ENCODE peak calls at places on chromosomes 11 and 22, in ten cellular contexts. Q is hepatocyte; B is CD8-positive, alpha-beta T cell; G is stomach; R is HFF-Myc; X is kidney epithelial cell; V is endothelial cell of umbilical vein; A is HFFc6; E is mesothelial cell of epicardium; S is WTC11. D is an unnamed sample.

GRCh38 chr11:2573240-2574042 is 126.4 kb downstream of the KCNQ1OT1 start:
- DNase-seq in V (no peak), B (no peak), A (no peak), X (no peak), R (no peak), E (no peak), S (peak), Q (no peak), G (no peak), D (no peak)

GRCh38 chr11:67996622-67997459 is 7.1 kb downstream of the UNC93B1 start:
- DNase-seq in X (no peak), B (no peak), R (no peak), Q (peak), V (peak), E (no peak), S (peak), A (no peak), G (peak), D (peak)

GRCh38 chr11:115939104-115939503 is 434.9 kb upstream of the CADM1 start:
- DNase-seq in X (peak), G (no peak), R (no peak), Q (no peak), S (no peak), V (no peak), E (no peak), B (no peak), A (no peak), D (no peak)

GRCh38 chr22:45268167-45268957 is 16.4 kb upstream of the UPK3A start:
- DNase-seq in G (peak), A (no peak), E (peak), X (no peak), V (peak), B (no peak), S (peak), Q (peak), R (no peak), D (no peak)

GRCh38 chr22:37427128-37427710 is at the start of gene ELFN2:
- DNase-seq in V (peak), G (peak), Q (peak), S (peak), R (no peak), X (no peak), B (no peak), A (no peak), E (peak), D (no peak)

GRCh38 chr11:14908214-14908880 is 16.3 kb upstream of the CYP2R1 start:
- DNase-seq in G (no peak), B (no peak), V (peak), S (no peak), E (no peak), R (no peak), Q (peak), A (peak), X (no peak), D (no peak)

GRCh38 chr11:44301856-44302231 is 8.1 kb downstream of the ALX4 start:
- DNase-seq in V (no peak), G (no peak), E (no peak), B (no peak), R (no peak), A (peak), X (no peak), Q (no peak), S (no peak), D (no peak)

GRCh38 chr11:67071420-67072284 is 15.0 kb downstream of the RHOD start:
- DNase-seq in G (peak), R (no peak), Q (peak), V (peak), S (peak), A (no peak), X (no peak), B (peak), E (peak), D (peak)

GRCh38 chr11:95279921-95280861 is 49.2 kb upstream of the SESN3 start:
- DNase-seq in E (no peak), V (no peak), B (no peak), X (no peak), S (peak), Q (peak), G (no peak), A (no peak), R (no peak), D (no peak)

GRCh38 chr22:37604875-37605274 is 3.8 kb upstream of the GGA1 start:
- DNase-seq in Q (no peak), A (no peak), R (no peak), E (no peak), X (no peak), G (no peak), V (no peak), B (no peak), S (no peak), D (no peak)

GRCh38 chr11:70203749-70204465 is 811 bp downstream of the FADD start:
- DNase-seq in A (peak), S (no peak), B (peak), R (peak), Q (peak), V (peak), E (peak), X (peak), G (peak), D (peak)

GRCh38 chr11:19935507-19935906 is 222.9 kb downstream of the NAV2 start:
- DNase-seq in S (peak), B (no peak), Q (no peak), G (no peak), V (peak), A (peak), R (no peak), E (no peak), X (no peak), D (no peak)

GRCh38 chr11:116648229-116649174 is 124.3 kb downstream of the BUD13 start:
- DNase-seq in S (no peak), V (no peak), Q (no peak), R (no peak), B (no peak), A (no peak), G (no peak), X (no peak), E (no peak), D (no peak)

GRCh38 chr11:36447947-36448346 is 62.1 kb downstream of the TRAF6 start:
- DNase-seq in V (no peak), E (peak), A (no peak), S (no peak), G (no peak), B (no peak), R (no peak), Q (no peak), X (no peak), D (no peak)

GRCh38 chr22:38940985-38941384 is 16.4 kb upstream of the APOBEC3A start:
- DNase-seq in X (no peak), R (no peak), A (no peak), B (no peak), E (no peak), G (no peak), S (no peak), V (no peak), Q (no peak), D (no peak)

GRCh38 chr11:16775604-16776283 is 37.3 kb downstream of the C11orf58 start:
- DNase-seq in G (no peak), A (no peak), S (no peak), E (no peak), Q (no peak), X (no peak), B (no peak), R (no peak), V (no peak), D (no peak)

GRCh38 chr11:64998141-64998540 is 1.4 kb upstream of the BATF2 start:
- DNase-seq in Q (no peak), G (no peak), E (no peak), V (no peak), S (no peak), X (no peak), R (no peak), A (no peak), B (no peak), D (no peak)

GRCh38 chr11:94544582-94544831 is 786 bp downstream of the FUT4 start:
- DNase-seq in V (no peak), S (no peak), G (no peak), A (no peak), R (no peak), Q (no peak), X (no peak), B (no peak), E (no peak), D (no peak)

GRCh38 chr22:27866136-27867091 is 52.6 kb downstream of the PITPNB start:
- DNase-seq in X (peak), Q (peak), R (peak), V (peak), S (no peak), B (no peak), E (no peak), A (peak), G (peak), D (no peak)

GRCh38 chr11:75152090-75152489 is 1.2 kb downstream of the SLCO2B1 start:
- DNase-seq in Q (no peak), S (no peak), X (no peak), V (no peak), B (no peak), R (no peak), G (no peak), A (no peak), E (no peak), D (no peak)

GRCh38 chr11:71112454-71112853 is 139.9 kb downstream of the SHANK2 start:
- DNase-seq in S (no peak), V (no peak), A (no peak), E (no peak), X (no peak), R (no peak), B (no peak), Q (no peak), G (no peak), D (no peak)

GRCh38 chr22:35663371-35663770 is 15.1 kb downstream of the APOL6 start:
- DNase-seq in Q (no peak), B (no peak), G (no peak), A (no peak), X (no peak), V (no peak), R (no peak), S (no peak), E (no peak), D (no peak)

GRCh38 chr22:31106651-31107205 is 640 bp downstream of the SELENOM start:
- DNase-seq in B (no peak), X (no peak), R (no peak), S (no peak), E (no peak), V (no peak), Q (no peak), G (no peak), A (no peak), D (no peak)

GRCh38 chr22:36369922-36370781 is 17.6 kb downstream of the MYH9 start:
- DNase-seq in Q (peak), G (peak), B (no peak), R (no peak), E (no peak), V (peak), X (no peak), S (no peak), A (peak), D (peak)

GRCh38 chr22:24006207-24006913 is 1.1 kb upstream of the GSTT4 start:
- DNase-seq in B (no peak), R (no peak), A (no peak), X (no peak), G (no peak), S (no peak), E (no peak), V (no peak), Q (no peak), D (no peak)

GRCh38 chr11:29962243-29962642 is 54.6 kb downstream of the KCNA4 start:
- DNase-seq in B (no peak), V (no peak), S (peak), A (no peak), E (no peak), R (no peak), Q (peak), G (no peak), X (no peak), D (no peak)

GRCh38 chr11:60016881-60017280 is at the start of gene OOSP4B:
- DNase-seq in X (no peak), S (no peak), V (no peak), R (no peak), Q (no peak), B (no peak), G (no peak), E (no peak), A (no peak), D (no peak)

GRCh38 chr11:60756307-60757032 is at the start of gene MS4A15:
- DNase-seq in Q (peak), E (no peak), S (no peak), B (no peak), A (no peak), R (no peak), V (peak), G (no peak), X (no peak), D (no peak)

GRCh38 chr22:36922097-36922608 is 8.7 kb downstream of the CSF2RB start:
- DNase-seq in R (no peak), B (no peak), E (peak), S (no peak), G (no peak), X (peak), Q (peak), V (peak), A (no peak), D (no peak)

GRCh38 chr11:47989779-47990178 is 9.4 kb downstream of the PTPRJ start:
- DNase-seq in X (no peak), V (no peak), A (no peak), S (no peak), G (no peak), R (no peak), E (no peak), Q (no peak), B (no peak), D (no peak)

GRCh38 chr11:116310215-116310614 is 462.6 kb downstream of the BUD13 start:
- DNase-seq in X (peak), A (no peak), E (no peak), R (no peak), Q (peak), V (no peak), S (no peak), B (no peak), G (no peak), D (no peak)

GRCh38 chr11:76513654-76514034 is 68.8 kb downstream of the EMSY start:
- DNase-seq in V (no peak), Q (no peak), S (no peak), E (no peak), G (no peak), X (no peak), A (no peak), B (no peak), R (no peak), D (no peak)

GRCh38 chr11:76515494-76515893 is 70.7 kb downstream of the EMSY start:
- DNase-seq in E (no peak), V (no peak), R (no peak), G (no peak), X (no peak), S (no peak), Q (no peak), B (no peak), A (no peak), D (no peak)

GRCh38 chr11:76510060-76511047 is 65.5 kb downstream of the EMSY start:
- DNase-seq in Q (no peak), G (no peak), B (no peak), R (no peak), S (no peak), V (no peak), E (no peak), A (peak), X (no peak), D (no peak)

DNA sequence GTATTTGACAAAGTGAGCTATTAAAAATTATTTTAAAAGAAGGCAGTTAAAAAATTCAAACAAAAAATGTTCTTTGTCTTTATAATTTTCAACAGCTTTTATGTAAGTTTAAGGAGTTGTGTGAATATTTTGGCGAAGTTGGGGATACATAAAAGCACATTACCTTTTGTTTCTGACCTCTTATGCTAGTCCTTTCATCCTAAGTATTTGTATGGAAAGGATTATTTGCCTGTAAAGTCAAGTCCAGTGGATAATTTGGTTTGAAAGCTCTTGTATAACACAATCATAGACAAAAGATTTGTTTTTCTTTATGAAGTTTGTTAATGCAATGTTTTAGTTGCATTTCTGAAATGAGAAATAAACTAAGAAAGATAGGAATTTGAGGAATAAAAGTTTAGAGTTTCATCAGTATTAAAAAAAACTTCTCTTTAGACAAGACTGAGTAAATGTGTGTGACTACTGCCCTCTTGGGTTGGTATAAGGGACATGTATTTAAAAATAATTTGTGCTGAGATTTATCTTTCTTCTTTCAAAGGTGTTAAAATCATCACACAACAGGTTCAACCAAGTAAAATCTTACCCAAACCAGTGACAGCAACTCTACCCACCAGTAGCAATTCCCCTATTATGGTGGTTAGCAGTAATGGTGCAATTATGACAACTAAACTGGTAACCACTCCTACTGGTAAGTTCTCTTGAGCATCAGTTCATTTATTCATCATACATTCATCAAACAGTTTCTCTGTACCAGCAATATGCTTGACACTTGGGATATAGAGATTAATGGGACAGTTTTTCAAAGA is 68.2 kb downstream of the EMSY start:
- DNase-seq in V (peak), G (no peak), A (peak), B (no peak), Q (peak), R (peak), S (no peak), X (no peak), E (no peak), D (no peak)
- TF ChIP-seq CTCF in V (peak), G (no peak), A (peak), B (peak), Q (peak), R (peak), S (no peak), X (no peak), E (peak), D (no peak)

DNA sequence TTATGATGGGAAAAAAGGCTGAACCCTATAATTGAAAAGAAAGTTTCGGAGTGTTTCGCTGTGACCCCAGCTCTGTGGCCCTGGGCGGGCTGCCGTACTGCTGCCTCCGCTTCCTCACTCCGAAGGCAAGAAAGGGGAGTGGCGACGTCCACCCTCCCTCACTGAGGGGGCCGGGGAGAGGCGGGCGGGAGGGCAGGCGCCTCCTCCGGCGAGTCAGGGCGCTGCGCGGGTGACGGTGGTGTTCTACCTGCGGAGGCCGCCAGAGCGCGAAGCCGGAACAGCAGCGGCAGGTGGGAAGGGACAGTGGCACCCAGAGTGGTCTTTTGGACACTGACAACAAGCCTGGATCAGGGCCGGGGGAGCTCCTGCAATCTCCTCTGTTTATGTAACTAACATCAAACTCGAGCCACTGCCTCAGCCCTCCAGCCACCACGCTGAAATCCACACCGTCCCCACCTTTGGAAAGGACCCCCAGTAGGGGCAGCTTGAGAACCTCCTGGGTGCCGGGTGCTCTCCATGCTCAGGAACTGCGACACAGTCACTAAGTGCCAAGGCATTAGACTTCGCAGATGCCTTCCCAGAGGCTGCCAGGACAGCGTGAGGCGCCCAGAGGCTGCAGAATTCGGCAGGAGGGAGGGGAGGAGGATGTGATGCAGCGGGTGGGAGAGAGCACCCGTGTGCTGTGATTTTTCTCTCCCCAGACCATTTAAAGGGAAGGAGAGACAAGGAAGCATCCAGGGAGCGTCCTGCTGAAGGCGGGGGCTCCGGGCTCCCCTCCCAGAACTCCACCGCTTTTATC is 25.5 kb downstream of the BID start:
- DNase-seq in E (no peak), X (no peak), S (peak), R (no peak), B (no peak), G (no peak), V (no peak), Q (peak), A (no peak), D (no peak)
- TF ChIP-seq CTCF in E (no peak), X (peak), S (peak), R (no peak), B (no peak), G (no peak), V (no peak), Q (peak), A (no peak), D (no peak)

GRCh38 chr11:33258631-33259184 is 1.5 kb downstream of the HIPK3 start:
- DNase-seq in B (no peak), S (no peak), X (no peak), A (peak), G (no peak), V (peak), E (no peak), R (no peak), Q (no peak), D (no peak)
- TF ChIP-seq CTCF in B (no peak), S (no peak), X (no peak), A (no peak), G (no peak), V (no peak), E (no peak), R (no peak), Q (no peak), D (no peak)

GRCh38 chr11:131883332-131883731 is 512.9 kb downstream of the NTM start:
- DNase-seq in V (no peak), G (no peak), Q (no peak), X (no peak), E (no peak), S (no peak), R (no peak), B (no peak), A (no peak), D (no peak)
- TF ChIP-seq CTCF in V (no peak), G (no peak), Q (no peak), X (no peak), E (no peak), S (peak), R (no peak), B (no peak), A (peak), D (no peak)

GRCh38 chr11:86955111-86955673 is at the start of gene FZD4:
- DNase-seq in E (peak), A (peak), X (no peak), S (peak), R (peak), B (no peak), V (peak), Q (peak), G (peak), D (peak)
- TF ChIP-seq CTCF in E (no peak), A (no peak), X (no peak), S (no peak), R (no peak), B (no peak), V (no peak), Q (peak), G (no peak), D (no peak)